ENCODE peak calls at places on chromosomes 4 and X, in four cellular contexts. One of them, this sample, is unnamed.

GRCh38 chrX:3712080-3712869 is 1.2 kb downstream of the PRKX start:
- DNase-seq in adipocyte: peak
- DNase-seq in HTR-8/SVneo: no peak
- DNase-seq in fibroblast of mammary gland: peak
- DNase-seq in this sample: no peak

GRCh38 chrX:7266261-7266660 is 118.3 kb upstream of the PUDP start:
- DNase-seq in fibroblast of mammary gland: peak
- DNase-seq in adipocyte: no peak
- DNase-seq in HTR-8/SVneo: no peak
- DNase-seq in this sample: no peak

GRCh38 chr4:129377131-129377845 is 281.3 kb downstream of the C4orf33 start:
- DNase-seq in HTR-8/SVneo: no peak
- DNase-seq in adipocyte: no peak
- DNase-seq in fibroblast of mammary gland: no peak
- DNase-seq in this sample: no peak

GRCh38 chr4:1569461-1570151 is 114.5 kb downstream of the FAM53A start:
- DNase-seq in HTR-8/SVneo: no peak
- DNase-seq in adipocyte: no peak
- DNase-seq in fibroblast of mammary gland: no peak
- DNase-seq in this sample: no peak

GRCh38 chr4:28947374-28947773 is 1772.8 kb upstream of the PCDH7 start:
- DNase-seq in HTR-8/SVneo: no peak
- DNase-seq in fibroblast of mammary gland: no peak
- DNase-seq in adipocyte: no peak
- DNase-seq in this sample: no peak

GRCh38 chr4:38180456-38180855 is 220.3 kb downstream of the PTTG2 start:
- DNase-seq in fibroblast of mammary gland: peak
- DNase-seq in adipocyte: no peak
- DNase-seq in HTR-8/SVneo: no peak
- DNase-seq in this sample: no peak

GRCh38 chr4:133584714-133585113 is 435.6 kb downstream of the PCDH10 start:
- DNase-seq in adipocyte: no peak
- DNase-seq in HTR-8/SVneo: no peak
- DNase-seq in fibroblast of mammary gland: no peak
- DNase-seq in this sample: no peak

GRCh38 chr4:31370866-31371465 is 650.8 kb downstream of the PCDH7 start:
- DNase-seq in adipocyte: peak
- DNase-seq in fibroblast of mammary gland: peak
- DNase-seq in HTR-8/SVneo: peak
- DNase-seq in this sample: peak

GRCh38 chr4:48945981-48946380 is 39.4 kb upstream of the OCIAD2 start:
- DNase-seq in adipocyte: no peak
- DNase-seq in HTR-8/SVneo: no peak
- DNase-seq in fibroblast of mammary gland: no peak
- DNase-seq in this sample: no peak

GRCh38 chrX:101619336-101619735 is 1.5 kb upstream of the ARMCX6 start:
- DNase-seq in HTR-8/SVneo: no peak
- DNase-seq in fibroblast of mammary gland: no peak
- DNase-seq in adipocyte: peak
- DNase-seq in this sample: no peak

GRCh38 chr4:156132196-156132595 is 178.5 kb upstream of the CTSO start:
- DNase-seq in adipocyte: peak
- DNase-seq in HTR-8/SVneo: no peak
- DNase-seq in fibroblast of mammary gland: no peak
- DNase-seq in this sample: no peak

GRCh38 chr4:168981942-168982341 is 28.1 kb downstream of the CBR4 start:
- DNase-seq in adipocyte: no peak
- DNase-seq in fibroblast of mammary gland: no peak
- DNase-seq in HTR-8/SVneo: no peak
- DNase-seq in this sample: no peak

GRCh38 chr4:2069161-2069971 is 10.2 kb downstream of the NAT8L start:
- DNase-seq in HTR-8/SVneo: no peak
- DNase-seq in adipocyte: no peak
- DNase-seq in fibroblast of mammary gland: no peak
- DNase-seq in this sample: no peak

GRCh38 chr4:1471443-1472147 is 65.4 kb upstream of the NKX1-1 start:
- DNase-seq in adipocyte: no peak
- DNase-seq in fibroblast of mammary gland: no peak
- DNase-seq in HTR-8/SVneo: no peak
- DNase-seq in this sample: no peak

GRCh38 chr4:54659213-54660144 is 1.7 kb downstream of the KIT start:
- DNase-seq in HTR-8/SVneo: no peak
- DNase-seq in adipocyte: peak
- DNase-seq in fibroblast of mammary gland: peak
- DNase-seq in this sample: no peak

GRCh38 chr4:176054942-176055341 is 10.7 kb upstream of the WDR17 start:
- DNase-seq in HTR-8/SVneo: no peak
- DNase-seq in fibroblast of mammary gland: peak
- DNase-seq in adipocyte: peak
- DNase-seq in this sample: peak

GRCh38 chr4:187387709-187388108 is 607.9 kb upstream of the ZFP42 start:
- DNase-seq in fibroblast of mammary gland: no peak
- DNase-seq in adipocyte: peak
- DNase-seq in HTR-8/SVneo: peak
- DNase-seq in this sample: no peak